ENCODE peak calls at places on chromosomes 12 and 14, in six cellular contexts. W is NCI-H1417, K is epithelial cell of proximal tubule, J is ureter, G is T-helper 17 cell, R is Peyer's patch. H is an unnamed sample.

GRCh38 chr14:79293482-79293881 is 917.8 kb downstream of the DIO2 start:
- DNase-seq in R (no peak), G (no peak), W (peak; percentile 75), K (no peak), J (no peak), H (no peak)

GRCh38 chr12:101962486-101962885 is 85.1 kb downstream of the DRAM1 start:
- DNase-seq in W (no peak), R (no peak), K (peak; percentile 52), J (no peak), G (no peak), H (no peak)

GRCh38 chr12:4859478-4860210 is 50.1 kb upstream of the KCNA1 start:
- DNase-seq in R (no peak), J (no peak), W (no peak), G (no peak), K (no peak), H (no peak)

GRCh38 chr12:46386877-46387629 is 14.5 kb upstream of the SLC38A2 start:
- DNase-seq in J (no peak), K (no peak), R (peak; percentile 68), G (no peak), W (no peak), H (peak; percentile 43)

GRCh38 chr12:56387152-56387551 is 24.5 kb upstream of the APOF start:
- DNase-seq in K (no peak), J (no peak), R (no peak), W (no peak), G (no peak), H (no peak)

GRCh38 chr12:77339610-77340009 is 274.2 kb upstream of the E2F7 start:
- DNase-seq in W (no peak), K (no peak), R (no peak), J (no peak), G (no peak), H (no peak)

GRCh38 chr12:41511247-41511646 is 323.1 kb downstream of the PDZRN4 start:
- DNase-seq in G (no peak), K (no peak), W (peak; percentile 29), J (no peak), R (no peak), H (no peak)

GRCh38 chr14:76201162-76201561 is 49.4 kb downstream of the GPATCH2L start:
- DNase-seq in W (no peak), R (no peak), J (no peak), G (no peak), K (peak; percentile 13), H (no peak)

GRCh38 chr14:59306775-59307174 is 118.3 kb downstream of the DAAM1 start:
- DNase-seq in K (peak; percentile 48), J (no peak), W (no peak), R (no peak), G (no peak), H (no peak)

GRCh38 chr14:51357250-51357649 is 117.2 kb downstream of the TMX1 start:
- DNase-seq in R (no peak), W (peak; percentile 48), J (no peak), G (no peak), K (no peak), H (no peak)

H was measured in transverse colon.